ENCODE peak calls at places on chromosomes 13 and 19, in four cellular contexts. Y is thoracic aorta, P is left lung, G is breast epithelium. T is an unnamed sample.

GRCh38 chr19:9431475-9431874 is 3.9 kb downstream of the ZNF266 start:
- DNase-seq in Y (no peak), G (no peak), P (no peak), T (no peak)

GRCh38 chr19:2425622-2426581 is 1.5 kb downstream of the TIMM13 start:
- DNase-seq in G (no peak), Y (no peak), P (no peak), T (no peak)

GRCh38 chr13:35648109-35648508 is 171.6 kb upstream of the MAB21L1 start:
- DNase-seq in P (no peak), Y (no peak), G (no peak), T (no peak)

GRCh38 chr19:19835560-19836038 is 14.0 kb upstream of the ZNF506 start:
- DNase-seq in P (no peak), Y (no peak), G (no peak), T (no peak)

GRCh38 chr13:106680796-106681482 is 113.0 kb upstream of the ARGLU1 start:
- DNase-seq in G (no peak), P (no peak), Y (no peak), T (no peak)

GRCh38 chr13:51297556-51297955 is 41.9 kb upstream of the SERPINE3 start:
- DNase-seq in G (no peak), P (no peak), Y (no peak), T (no peak)

GRCh38 chr19:48618916-48619691 is at the start of the genes RPL18 and SPHK2:
- DNase-seq in Y (peak), P (peak), G (peak), T (peak)

GRCh38 chr13:23570099-23570926 is at the start of gene TNFRSF19:
- DNase-seq in G (no peak), Y (no peak), P (no peak), T (no peak)

GRCh38 chr19:48354332-48354992 is 9.3 kb downstream of the TMEM143 start:
- DNase-seq in P (no peak), Y (no peak), G (no peak), T (no peak)

GRCh38 chr13:50463662-50464061 is 379.8 kb downstream of the DLEU7 start:
- DNase-seq in P (no peak), Y (no peak), G (no peak), T (no peak)

GRCh38 chr13:50910483-50910805 is 853 bp downstream of the RNASEH2B start:
- DNase-seq in Y (no peak), P (no peak), G (peak), T (no peak)

GRCh38 chr19:55487884-55488687 is at the start of gene SSC5D:
- DNase-seq in P (peak), G (no peak), Y (no peak), T (no peak)

GRCh38 chr19:12098040-12098439 is 33.5 kb downstream of the ZNF844 start:
- DNase-seq in Y (no peak), P (no peak), G (no peak), T (no peak)

GRCh38 chr19:18304496-18305312 is 18.2 kb downstream of the LSM4 start:
- DNase-seq in P (peak), Y (peak), G (peak), T (peak)
- TF ChIP-seq CTCF in P (no peak), Y (no peak), G (no peak), T (no peak)

GRCh38 chr13:98083936-98084335 is 59.0 kb upstream of the FARP1 start:
- DNase-seq in P (no peak), Y (no peak), G (no peak), T (no peak)

GRCh38 chr13:98089826-98090225 is 53.1 kb upstream of the FARP1 start:
- DNase-seq in Y (no peak), G (no peak), P (no peak), T (no peak)

GRCh38 chr13:98092888-98093287 is 50.0 kb upstream of the FARP1 start:
- DNase-seq in G (no peak), Y (no peak), P (no peak), T (no peak)

GRCh38 chr13:98094678-98095266 is 48.1 kb upstream of the FARP1 start:
- DNase-seq in Y (no peak), G (no peak), P (no peak), T (no peak)

DNA sequence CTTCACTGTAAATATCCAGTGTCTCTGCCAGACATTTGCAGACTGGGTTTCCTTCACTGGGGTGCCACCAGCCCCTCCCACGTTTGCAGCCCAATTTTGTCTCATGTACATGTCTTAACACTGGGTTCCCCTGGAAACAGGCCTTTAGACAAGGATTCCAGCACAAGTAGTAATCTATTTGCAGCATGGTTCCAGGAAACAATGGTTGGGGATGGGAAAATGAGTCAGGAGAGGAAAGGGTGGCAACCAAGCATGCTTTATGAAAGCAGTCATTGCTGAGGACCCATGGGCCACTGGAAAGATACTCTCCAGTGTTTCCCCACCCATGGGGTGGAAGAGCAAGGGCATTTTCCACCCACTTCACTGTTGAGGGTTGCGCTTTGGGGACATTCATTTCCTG is 53.6 kb upstream of the FARP1 start:
- DNase-seq in G (no peak), Y (no peak), P (no peak), T (no peak)
- H3K27ac ChIP-seq in G (no peak), Y (no peak), P (no peak), T (no peak)

DNA sequence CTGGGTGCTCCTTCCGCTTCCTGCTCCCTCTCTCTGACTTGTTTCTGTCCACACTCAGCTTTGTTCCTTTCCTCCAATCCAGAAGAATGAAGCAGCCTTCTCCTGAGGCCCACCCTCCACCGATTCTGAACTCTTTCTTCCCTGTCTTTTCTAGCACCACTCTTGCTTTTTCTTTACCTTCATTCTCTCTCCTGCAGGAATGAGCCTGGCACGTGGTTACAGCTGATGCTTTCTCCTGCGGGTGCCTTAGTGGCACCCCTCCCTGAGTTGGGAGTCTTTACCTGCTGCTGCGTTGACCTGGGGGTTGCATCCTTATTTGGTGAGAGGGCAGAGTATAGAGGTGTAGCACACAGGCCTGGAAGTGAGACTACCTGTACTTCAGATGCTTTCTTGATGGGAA is 6.2 kb downstream of the UBAC2 start:
- DNase-seq in Y (no peak), P (no peak), G (no peak), T (no peak)
- H3K4me3 ChIP-seq in Y (no peak), P (no peak), G (no peak), T (no peak)

GRCh38 chr19:17200408-17201079 is 14.6 kb upstream of the USE1 start:
- DNase-seq in G (no peak), P (no peak), Y (no peak), T (no peak)
- TF ChIP-seq CTCF in G (no peak), P (no peak), Y (no peak), T (no peak)

GRCh38 chr13:41011382-41011956 is 7.6 kb downstream of the ELF1 start:
- DNase-seq in G (no peak), P (no peak), Y (no peak), T (no peak)

GRCh38 chr13:41012536-41012935 is 6.6 kb downstream of the ELF1 start:
- DNase-seq in P (no peak), G (no peak), Y (no peak), T (no peak)

GRCh38 chr13:41015920-41016319 is 3.2 kb downstream of the ELF1 start:
- DNase-seq in G (no peak), P (no peak), Y (no peak), T (no peak)

GRCh38 chr13:41017153-41017552 is 2.0 kb downstream of the ELF1 start:
- DNase-seq in P (no peak), G (no peak), Y (no peak), T (no peak)

DNA sequence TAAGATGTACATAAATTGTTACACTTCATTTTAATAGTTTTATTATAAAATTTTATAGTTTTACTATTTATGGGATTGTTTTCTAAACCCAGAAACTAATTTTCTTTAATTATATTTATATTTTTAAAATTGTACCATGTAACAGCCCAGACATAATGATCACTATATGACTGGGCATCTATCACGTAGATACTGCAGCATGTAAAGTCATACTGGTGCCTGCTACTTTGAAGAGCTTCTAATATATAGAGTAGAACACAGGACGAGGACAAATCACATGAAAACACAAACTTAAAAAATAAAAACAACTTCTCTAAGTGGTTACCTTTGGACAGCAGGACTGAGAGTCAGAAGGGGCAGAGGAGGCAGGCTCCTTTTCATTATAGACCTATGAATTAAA is 5.3 kb downstream of the ELF1 start:
- DNase-seq in P (no peak), G (no peak), Y (no peak), T (no peak)
- H3K27ac ChIP-seq in P (no peak), G (no peak), Y (no peak), T (no peak)

DNA sequence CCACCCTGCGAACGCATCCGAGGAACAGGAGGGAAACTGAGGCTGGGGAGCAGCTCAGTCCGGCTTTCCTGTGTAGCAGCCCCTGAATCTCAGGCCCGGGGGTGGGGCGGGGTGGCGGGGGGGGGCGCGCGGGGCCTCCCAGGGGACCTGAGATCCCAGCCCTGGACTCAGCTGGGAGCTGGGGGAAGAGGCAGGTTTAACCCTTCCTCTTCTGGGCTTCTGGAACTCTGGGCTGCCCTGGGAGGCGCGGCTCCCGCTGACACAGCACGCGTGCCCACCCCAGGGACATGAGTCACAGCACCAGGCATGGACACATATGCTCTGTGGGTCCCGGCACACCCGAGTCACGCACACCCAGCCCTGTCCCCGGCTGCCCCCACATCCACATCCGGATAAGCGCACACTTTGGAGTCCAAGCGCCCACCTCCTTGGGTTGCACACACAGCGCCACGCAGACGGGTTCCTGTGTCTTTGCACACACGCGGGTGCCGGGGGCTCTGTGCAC is 3.5 kb upstream of the CIRBP start:
- DNase-seq in Y (peak), G (no peak), P (no peak), T (peak)
- H3K4me3 ChIP-seq in Y (peak), G (peak), P (peak), T (peak)

DNA sequence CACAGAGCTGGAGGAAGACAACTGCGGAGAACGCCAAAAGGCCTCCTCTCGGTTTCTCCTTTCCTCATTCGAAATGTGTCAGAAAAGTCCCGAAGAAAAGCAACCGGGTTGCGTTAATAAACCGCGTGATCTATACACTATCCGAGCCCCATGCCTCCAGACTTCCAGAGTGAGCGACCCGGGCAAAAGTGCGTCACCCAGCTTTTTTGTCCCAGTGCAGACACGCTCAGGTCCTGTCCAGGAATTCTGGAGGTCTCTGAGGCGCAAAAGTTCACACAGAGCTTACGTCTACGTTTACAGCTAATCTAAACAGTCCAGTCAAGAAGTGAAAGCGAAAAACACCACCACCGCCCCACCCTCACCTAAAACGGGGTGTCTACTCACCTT is 368 bp downstream of the N4BP2L2 start:
- DNase-seq in P (peak), G (peak), Y (no peak), T (peak)
- TF ChIP-seq CTCF in P (no peak), G (no peak), Y (no peak), T (no peak)

DNA sequence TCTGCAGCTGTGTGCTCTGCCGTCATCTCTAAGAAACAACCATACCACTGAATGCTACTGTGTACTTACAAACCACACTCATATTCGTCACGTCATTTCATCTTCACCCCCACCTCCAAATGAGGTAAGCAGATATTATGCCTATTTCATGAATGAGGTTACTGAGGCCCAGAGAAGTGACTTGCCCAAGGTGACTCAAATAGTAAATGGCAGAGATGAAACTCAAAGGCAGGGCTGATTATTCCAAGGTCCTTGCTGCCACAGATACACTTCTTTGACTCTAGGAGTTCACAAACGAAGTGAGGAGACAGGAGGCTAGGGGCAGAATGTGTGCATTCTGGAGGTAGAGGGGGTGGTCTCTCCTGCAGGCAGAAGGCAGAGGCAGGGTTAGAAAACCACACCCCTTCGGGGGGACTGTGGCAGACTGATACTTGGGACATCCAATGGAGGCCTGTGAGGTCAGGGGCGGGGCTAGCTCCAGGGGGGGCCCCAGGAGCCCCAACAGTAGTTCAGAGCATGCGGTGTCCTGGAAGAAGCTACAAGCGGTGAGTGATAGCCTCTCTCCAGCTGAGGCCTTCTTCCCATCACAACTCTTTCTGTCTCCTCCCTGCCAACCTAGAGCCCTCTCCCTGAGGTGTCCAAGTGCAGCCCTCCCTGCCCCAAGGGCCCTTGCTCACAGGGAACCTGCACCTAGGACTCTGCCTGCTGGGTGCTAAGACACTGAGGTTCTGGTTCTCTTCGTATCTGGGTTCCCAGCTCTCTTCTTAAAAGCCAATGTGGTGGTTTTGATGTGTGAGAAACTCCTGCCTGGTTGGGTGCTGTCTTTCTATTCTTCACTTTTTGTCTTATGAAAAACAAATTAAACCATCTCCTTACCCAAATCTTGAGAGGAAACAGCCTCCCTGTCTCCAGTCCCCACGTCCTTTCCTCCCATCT is 4.6 kb upstream of the KMT2B start:
- DNase-seq in G (no peak), P (no peak), Y (no peak), T (no peak)
- H3K27ac ChIP-seq in G (no peak), P (no peak), Y (no peak), T (no peak)

DNA sequence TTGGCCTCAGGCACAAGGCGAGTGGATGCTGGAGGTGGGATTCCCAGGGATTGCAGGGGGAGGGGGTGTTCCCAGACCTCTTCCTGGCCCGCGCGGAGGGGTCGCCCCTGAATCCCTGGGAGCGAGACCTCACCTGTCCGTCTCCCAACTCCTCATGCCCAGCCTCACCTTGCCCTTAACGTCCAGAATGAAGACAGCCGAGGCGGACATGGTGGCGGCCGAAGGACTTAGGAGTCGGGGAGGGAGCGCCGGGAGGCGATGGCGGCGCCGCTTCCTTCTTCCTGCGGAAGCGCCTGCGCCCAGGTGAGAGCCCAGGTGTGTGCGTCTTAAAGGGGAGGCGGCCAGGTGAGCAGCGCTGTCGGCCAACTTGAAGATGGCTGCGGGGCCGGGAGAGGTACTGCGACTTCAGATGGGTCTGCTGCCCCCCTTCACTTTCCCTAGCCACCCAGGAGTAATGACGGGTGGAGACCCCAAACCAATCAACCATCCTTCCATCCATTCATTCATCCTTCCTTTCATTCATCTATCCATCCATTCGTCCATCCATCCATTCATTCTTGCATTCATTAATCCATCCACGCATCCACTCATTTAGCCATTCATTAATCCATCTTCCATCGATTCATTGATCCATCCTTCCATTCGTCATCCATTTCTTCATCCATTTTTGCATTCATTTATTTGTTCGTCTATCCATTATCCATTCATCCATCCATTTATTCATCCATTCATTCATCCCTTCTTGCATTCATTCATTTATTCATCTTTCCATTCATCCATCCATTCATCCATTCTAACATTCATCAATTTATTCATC is at the start of gene AP1M2:
- DNase-seq in Y (no peak), G (no peak), P (no peak), T (no peak)
- H3K4me3 ChIP-seq in Y (no peak), G (peak), P (peak), T (no peak)